ENCODE peak calls at places on chromosomes 12 and 14, in four cellular contexts. R is GM12878, M is K562, B is HepG2. V is an unnamed sample.

GRCh38 chr14:61076531-61076930 is 95.5 kb downstream of the SLC38A6 start:
- DNase-seq in M (no peak), B (peak; percentile 37), R (no peak), V (no peak)

GRCh38 chr12:112381421-112381897 is 772 bp downstream of the HECTD4 start:
- DNase-seq in R (no peak), M (peak; percentile 39), B (no peak), V (no peak)

GRCh38 chr12:107801150-107801549 is 26.6 kb downstream of the ASCL4 start:
- DNase-seq in R (no peak), M (no peak), B (no peak), V (no peak)

GRCh38 chr12:12319501-12320322 is 30.3 kb downstream of the MANSC1 start:
- DNase-seq in M (no peak), B (peak; percentile 30), R (no peak), V (no peak)

GRCh38 chr12:3309805-3310204 is 181.2 kb upstream of the PRMT8 start:
- DNase-seq in B (no peak), R (no peak), M (no peak), V (no peak)

GRCh38 chr14:99413972-99414371 is 66.7 kb downstream of the SETD3 start:
- DNase-seq in R (no peak), M (no peak), B (no peak), V (no peak)

GRCh38 chr12:12803186-12803585 is 10.0 kb upstream of the DDX47 start:
- DNase-seq in M (peak; percentile 75), R (no peak), B (peak; percentile 62), V (no peak)

GRCh38 chr14:74973003-74973614 is 17.7 kb upstream of the PGF start:
- DNase-seq in B (no peak), M (no peak), R (no peak), V (no peak)

GRCh38 chr12:5997260-5997659 is 52.2 kb upstream of the ANO2 start:
- DNase-seq in B (no peak), R (no peak), M (no peak), V (no peak)

GRCh38 chr12:96861656-96862055 is 45.4 kb upstream of the NEDD1 start:
- DNase-seq in M (no peak), R (no peak), B (no peak), V (no peak)

GRCh38 chr14:101054671-101055070 is 151.1 kb upstream of the RTL1 start:
- DNase-seq in B (no peak), R (no peak), M (no peak), V (no peak)

GRCh38 chr14:101200008-101200649 is 296.6 kb upstream of the RTL1 start:
- DNase-seq in B (no peak), R (no peak), M (no peak), V (no peak)

GRCh38 chr14:51087024-51087423 is 7.9 kb downstream of the TRIM9 start:
- DNase-seq in B (no peak), M (peak; percentile 63), R (no peak), V (peak; percentile 32)

GRCh38 chr14:83924259-83924658 is 1605.7 kb upstream of the FLRT2 start:
- DNase-seq in B (no peak), R (no peak), M (no peak), V (no peak)

GRCh38 chr14:64217747-64218146 is 76.4 kb downstream of the ESR2 start:
- DNase-seq in M (no peak), R (no peak), B (no peak), V (no peak)

GRCh38 chr12:113231275-113232231 is 10.3 kb downstream of the TPCN1 start:
- DNase-seq in B (peak; percentile 79), M (peak; percentile 84), R (no peak), V (no peak)

GRCh38 chr14:24372701-24373416 is 4.9 kb downstream of the NFATC4 start:
- DNase-seq in B (no peak), R (no peak), M (no peak), V (no peak)

GRCh38 chr14:61470261-61470953 is 149.0 kb downstream of the PRKCH start:
- DNase-seq in R (no peak), B (no peak), M (no peak), V (peak; percentile 48)

GRCh38 chr14:98185036-98185435 is 1087.0 kb downstream of the BCL11B start:
- DNase-seq in R (no peak), B (no peak), M (no peak), V (no peak)

GRCh38 chr14:101844752-101845151 is 83.2 kb downstream of the PPP2R5C start:
- DNase-seq in R (no peak), M (no peak), B (no peak), V (no peak)

GRCh38 chr12:47276253-47277070 is 196.7 kb upstream of the AMIGO2 start:
- DNase-seq in M (peak; percentile 73), B (peak; percentile 29), R (peak; percentile 36), V (no peak)

GRCh38 chr14:103700753-103701490 is 14.3 kb downstream of the XRCC3 start:
- DNase-seq in M (no peak), R (no peak), B (no peak), V (no peak)

DNA sequence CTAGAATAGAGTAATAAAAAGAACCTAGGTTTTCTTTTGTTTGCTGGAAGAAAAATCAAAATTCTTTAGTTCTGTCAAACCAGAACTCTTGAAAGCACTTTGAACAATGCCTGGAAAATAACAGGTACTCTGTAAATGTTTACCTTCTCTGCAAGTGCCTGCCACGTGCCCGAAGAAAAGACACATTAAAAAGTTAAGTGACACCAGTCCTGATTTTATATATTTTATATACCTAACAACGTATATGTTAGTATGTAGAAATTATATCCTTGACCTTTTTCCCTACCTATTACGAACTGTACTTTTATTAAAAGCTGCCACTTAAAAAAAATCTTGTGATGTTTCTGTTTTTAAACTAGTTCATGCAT is 992 bp downstream of the THAP2 start:
- DNase-seq in B (peak; percentile 40), R (no peak), M (no peak), V (no peak)
- TF ChIP-seq TCF7 in B (no peak), R (no peak), M (no peak), V (no peak)

GRCh38 chr14:81384900-81385299 is 15.2 kb downstream of the STON2 start:
- DNase-seq in M (no peak), R (no peak), B (peak; percentile 10), V (no peak)
- TF ChIP-seq TCF7 in M (no peak), R (no peak), B (no peak), V (no peak)

DNA sequence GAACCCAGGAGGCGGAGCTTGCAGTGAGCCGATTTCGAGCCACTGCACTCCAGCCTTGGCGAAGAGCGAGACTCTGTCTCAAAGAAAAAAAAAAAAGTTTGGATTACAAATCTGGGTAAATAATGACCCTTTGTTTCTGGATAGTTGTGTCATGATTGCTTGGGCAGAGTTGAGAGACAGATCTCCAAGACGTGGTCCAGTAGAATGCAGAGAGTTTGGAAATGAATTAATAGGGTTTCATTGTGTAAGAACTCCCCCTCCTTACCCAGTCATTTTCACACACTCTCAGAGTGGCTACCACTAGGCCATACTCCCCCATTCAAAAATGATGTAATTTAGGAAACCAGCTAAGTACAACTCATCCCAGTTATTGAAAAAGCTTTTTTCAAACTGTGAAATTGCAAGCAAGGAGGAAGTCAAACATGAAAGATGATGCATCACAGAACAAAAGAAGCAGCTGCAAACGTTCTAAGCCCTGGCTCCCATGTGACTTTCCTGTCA is 1331.9 kb downstream of the AACS start:
- DNase-seq in B (no peak), R (no peak), M (no peak), V (no peak)
- TF ChIP-seq TCF7 in B (no peak), R (no peak), M (no peak), V (no peak)

GRCh38 chr14:40028991-40029390 is 596.8 kb upstream of the FBXO33 start:
- DNase-seq in B (no peak), R (no peak), M (no peak), V (no peak)
- TF ChIP-seq TCF7 in B (no peak), R (no peak), M (no peak), V (no peak)

V was measured in WTC11.